ENCODE peak calls at places on chromosomes 11 and 22, in ten cellular contexts. One of them, this sample, is unnamed.
A peak's percentile ranks its signal among the peaks of the same experiment; 100 is the strongest.

GRCh38 chr22:27399161-27399560 is 402.4 kb downstream of the MN1 start:
- DNase-seq in A549: no peak
- DNase-seq in kidney: no peak
- DNase-seq in aorta: no peak
- DNase-seq in effector memory CD4-positive, alpha-beta T cell: no peak
- DNase-seq in ovary: peak; percentile 59
- DNase-seq in heart left ventricle: no peak
- DNase-seq in transverse colon: no peak
- DNase-seq in substantia nigra: no peak
- DNase-seq in cardiac muscle cell: no peak
- DNase-seq in this sample: no peak

GRCh38 chr11:119432484-119433368 is 9.8 kb upstream of the THY1 start:
- DNase-seq in aorta: no peak
- DNase-seq in effector memory CD4-positive, alpha-beta T cell: no peak
- DNase-seq in ovary: no peak
- DNase-seq in transverse colon: no peak
- DNase-seq in A549: no peak
- DNase-seq in cardiac muscle cell: no peak
- DNase-seq in kidney: no peak
- DNase-seq in heart left ventricle: no peak
- DNase-seq in substantia nigra: no peak
- DNase-seq in this sample: no peak

GRCh38 chr22:19817561-19818263 is 37.0 kb downstream of the GNB1L start:
- DNase-seq in heart left ventricle: no peak
- DNase-seq in kidney: peak; percentile 67
- DNase-seq in effector memory CD4-positive, alpha-beta T cell: no peak
- DNase-seq in transverse colon: no peak
- DNase-seq in A549: no peak
- DNase-seq in cardiac muscle cell: no peak
- DNase-seq in substantia nigra: no peak
- DNase-seq in aorta: no peak
- DNase-seq in ovary: no peak
- DNase-seq in this sample: peak; percentile 53

GRCh38 chr11:61505640-61506155 is 2.9 kb upstream of the LRRC10B start:
- DNase-seq in transverse colon: no peak
- DNase-seq in A549: no peak
- DNase-seq in effector memory CD4-positive, alpha-beta T cell: no peak
- DNase-seq in cardiac muscle cell: no peak
- DNase-seq in heart left ventricle: no peak
- DNase-seq in substantia nigra: no peak
- DNase-seq in aorta: no peak
- DNase-seq in kidney: no peak
- DNase-seq in ovary: no peak
- DNase-seq in this sample: no peak

GRCh38 chr11:134598368-134598767 is 186.3 kb upstream of the B3GAT1 start:
- DNase-seq in transverse colon: no peak
- DNase-seq in effector memory CD4-positive, alpha-beta T cell: no peak
- DNase-seq in kidney: no peak
- DNase-seq in cardiac muscle cell: no peak
- DNase-seq in A549: no peak
- DNase-seq in heart left ventricle: no peak
- DNase-seq in aorta: no peak
- DNase-seq in substantia nigra: no peak
- DNase-seq in ovary: no peak
- DNase-seq in this sample: peak; percentile 46

GRCh38 chr22:18974477-18975180 is 38.5 kb upstream of the PRODH start:
- DNase-seq in transverse colon: no peak
- DNase-seq in effector memory CD4-positive, alpha-beta T cell: no peak
- DNase-seq in A549: no peak
- DNase-seq in aorta: no peak
- DNase-seq in cardiac muscle cell: no peak
- DNase-seq in ovary: no peak
- DNase-seq in heart left ventricle: no peak
- DNase-seq in kidney: peak; percentile 53
- DNase-seq in substantia nigra: no peak
- DNase-seq in this sample: no peak

GRCh38 chr11:70377645-70378044 is 20.7 kb upstream of the CTTN start:
- DNase-seq in transverse colon: no peak
- DNase-seq in heart left ventricle: no peak
- DNase-seq in effector memory CD4-positive, alpha-beta T cell: no peak
- DNase-seq in kidney: no peak
- DNase-seq in substantia nigra: no peak
- DNase-seq in A549: no peak
- DNase-seq in cardiac muscle cell: no peak
- DNase-seq in aorta: peak; percentile 7
- DNase-seq in ovary: no peak
- DNase-seq in this sample: no peak

GRCh38 chr11:102318469-102318868 is 1.2 kb downstream of the BIRC3 start:
- DNase-seq in ovary: no peak
- DNase-seq in effector memory CD4-positive, alpha-beta T cell: peak; percentile 55
- DNase-seq in transverse colon: peak; percentile 30
- DNase-seq in A549: peak; percentile 50
- DNase-seq in substantia nigra: no peak
- DNase-seq in kidney: no peak
- DNase-seq in aorta: no peak
- DNase-seq in heart left ventricle: no peak
- DNase-seq in cardiac muscle cell: no peak
- DNase-seq in this sample: no peak

GRCh38 chr11:67645521-67646457 is 4.7 kb downstream of the ACY3 start:
- DNase-seq in A549: no peak
- DNase-seq in cardiac muscle cell: no peak
- DNase-seq in transverse colon: no peak
- DNase-seq in effector memory CD4-positive, alpha-beta T cell: no peak
- DNase-seq in ovary: no peak
- DNase-seq in heart left ventricle: no peak
- DNase-seq in aorta: no peak
- DNase-seq in kidney: no peak
- DNase-seq in substantia nigra: no peak
- DNase-seq in this sample: no peak

GRCh38 chr11:41286751-41287150 is 172.7 kb downstream of the LRRC4C start:
- DNase-seq in cardiac muscle cell: no peak
- DNase-seq in heart left ventricle: no peak
- DNase-seq in ovary: no peak
- DNase-seq in kidney: no peak
- DNase-seq in A549: no peak
- DNase-seq in aorta: no peak
- DNase-seq in effector memory CD4-positive, alpha-beta T cell: no peak
- DNase-seq in transverse colon: no peak
- DNase-seq in substantia nigra: no peak
- DNase-seq in this sample: no peak

GRCh38 chr22:50272103-50272782 is 2.1 kb upstream of the MAPK11 start:
- DNase-seq in transverse colon: no peak
- DNase-seq in effector memory CD4-positive, alpha-beta T cell: no peak
- DNase-seq in substantia nigra: no peak
- DNase-seq in kidney: no peak
- DNase-seq in A549: no peak
- DNase-seq in heart left ventricle: no peak
- DNase-seq in aorta: no peak
- DNase-seq in cardiac muscle cell: no peak
- DNase-seq in ovary: no peak
- DNase-seq in this sample: no peak

GRCh38 chr11:117678651-117679407 is 118.2 kb downstream of the DSCAML1 start:
- DNase-seq in heart left ventricle: no peak
- DNase-seq in aorta: no peak
- DNase-seq in ovary: no peak
- DNase-seq in transverse colon: no peak
- DNase-seq in cardiac muscle cell: no peak
- DNase-seq in A549: no peak
- DNase-seq in kidney: no peak
- DNase-seq in substantia nigra: peak; percentile 79
- DNase-seq in effector memory CD4-positive, alpha-beta T cell: no peak
- DNase-seq in this sample: no peak

GRCh38 chr11:3808846-3809623 is 675 bp downstream of the PGAP2 start:
- DNase-seq in ovary: no peak
- DNase-seq in aorta: peak; percentile 34
- DNase-seq in A549: peak; percentile 91
- DNase-seq in transverse colon: peak; percentile 64
- DNase-seq in effector memory CD4-positive, alpha-beta T cell: peak; percentile 20
- DNase-seq in substantia nigra: no peak
- DNase-seq in cardiac muscle cell: peak; percentile 52
- DNase-seq in heart left ventricle: no peak
- DNase-seq in kidney: no peak
- DNase-seq in this sample: no peak

GRCh38 chr11:116928845-116929244 is 91.4 kb upstream of the APOA1 start:
- DNase-seq in transverse colon: no peak
- DNase-seq in ovary: no peak
- DNase-seq in effector memory CD4-positive, alpha-beta T cell: no peak
- DNase-seq in aorta: no peak
- DNase-seq in substantia nigra: no peak
- DNase-seq in cardiac muscle cell: no peak
- DNase-seq in A549: no peak
- DNase-seq in kidney: no peak
- DNase-seq in heart left ventricle: no peak
- DNase-seq in this sample: no peak

GRCh38 chr11:33179431-33179830 is 18.2 kb upstream of the CSTF3 start:
- DNase-seq in ovary: no peak
- DNase-seq in kidney: no peak
- DNase-seq in A549: no peak
- DNase-seq in effector memory CD4-positive, alpha-beta T cell: no peak
- DNase-seq in substantia nigra: no peak
- DNase-seq in transverse colon: no peak
- DNase-seq in heart left ventricle: no peak
- DNase-seq in cardiac muscle cell: no peak
- DNase-seq in aorta: no peak
- DNase-seq in this sample: no peak
- H3K27ac ChIP-seq in ovary: no peak overlapping the region
- H3K27ac ChIP-seq in kidney: no peak overlapping the region
- H3K27ac ChIP-seq in A549: no peak overlapping the region
- H3K27ac ChIP-seq in effector memory CD4-positive, alpha-beta T cell: no peak overlapping the region
- H3K27ac ChIP-seq in substantia nigra: no peak overlapping the region
- H3K27ac ChIP-seq in transverse colon: no peak overlapping the region
- H3K27ac ChIP-seq in heart left ventricle: no peak overlapping the region
- H3K27ac ChIP-seq in cardiac muscle cell: no peak overlapping the region
- H3K27ac ChIP-seq in aorta: no peak overlapping the region
- H3K27ac ChIP-seq in this sample: no peak overlapping the region

DNA sequence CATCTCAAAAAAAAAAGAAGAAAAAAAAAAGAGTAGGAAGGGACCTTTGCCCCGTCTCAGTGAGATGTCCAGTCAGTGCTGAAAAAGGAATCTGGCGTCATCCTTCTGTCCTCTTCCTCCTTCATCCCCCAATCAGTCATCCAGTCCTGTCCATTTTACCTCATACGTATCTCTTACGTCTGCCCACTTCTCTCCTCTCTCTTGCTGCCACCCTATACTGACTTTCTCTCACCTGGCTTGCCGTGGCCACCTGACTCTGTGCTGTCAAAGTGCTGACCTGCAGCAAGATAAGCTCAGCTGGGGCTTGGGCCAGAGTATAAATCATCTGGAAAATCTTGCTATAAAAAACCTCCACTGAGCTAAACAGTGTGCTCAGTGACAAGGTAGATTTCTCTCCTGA is 13.6 kb downstream of the SEPTIN3 start:
- DNase-seq in heart left ventricle: no peak
- DNase-seq in cardiac muscle cell: no peak
- DNase-seq in A549: no peak
- DNase-seq in effector memory CD4-positive, alpha-beta T cell: no peak
- DNase-seq in substantia nigra: no peak
- DNase-seq in ovary: no peak
- DNase-seq in kidney: peak; percentile 22
- DNase-seq in aorta: no peak
- DNase-seq in transverse colon: no peak
- DNase-seq in this sample: no peak
- H3K27ac ChIP-seq in heart left ventricle: no peak overlapping the region
- H3K27ac ChIP-seq in cardiac muscle cell: no peak overlapping the region
- H3K27ac ChIP-seq in A549: no peak overlapping the region
- H3K27ac ChIP-seq in effector memory CD4-positive, alpha-beta T cell: no peak overlapping the region
- H3K27ac ChIP-seq in substantia nigra: no peak overlapping the region
- H3K27ac ChIP-seq in ovary: no peak overlapping the region
- H3K27ac ChIP-seq in kidney: no peak overlapping the region
- H3K27ac ChIP-seq in aorta: no peak overlapping the region
- H3K27ac ChIP-seq in transverse colon: no peak overlapping the region
- H3K27ac ChIP-seq in this sample: no peak overlapping the region

GRCh38 chr11:22599458-22599857 is 26.2 kb downstream of the FANCF start:
- DNase-seq in A549: no peak
- DNase-seq in ovary: no peak
- DNase-seq in substantia nigra: no peak
- DNase-seq in kidney: no peak
- DNase-seq in aorta: no peak
- DNase-seq in effector memory CD4-positive, alpha-beta T cell: no peak
- DNase-seq in heart left ventricle: no peak
- DNase-seq in cardiac muscle cell: no peak
- DNase-seq in transverse colon: no peak
- DNase-seq in this sample: no peak
- H3K27ac ChIP-seq in A549: no peak overlapping the region
- H3K27ac ChIP-seq in ovary: no peak overlapping the region
- H3K27ac ChIP-seq in substantia nigra: no peak overlapping the region
- H3K27ac ChIP-seq in kidney: no peak overlapping the region
- H3K27ac ChIP-seq in aorta: no peak overlapping the region
- H3K27ac ChIP-seq in effector memory CD4-positive, alpha-beta T cell: no peak overlapping the region
- H3K27ac ChIP-seq in heart left ventricle: no peak overlapping the region
- H3K27ac ChIP-seq in cardiac muscle cell: no peak overlapping the region
- H3K27ac ChIP-seq in transverse colon: no peak overlapping the region
- H3K27ac ChIP-seq in this sample: no peak overlapping the region

GRCh38 chr11:9726313-9727022 is 62.6 kb downstream of the SWAP70 start:
- DNase-seq in kidney: no peak
- DNase-seq in ovary: no peak
- DNase-seq in transverse colon: no peak
- DNase-seq in A549: no peak
- DNase-seq in substantia nigra: no peak
- DNase-seq in heart left ventricle: no peak
- DNase-seq in cardiac muscle cell: no peak
- DNase-seq in aorta: no peak
- DNase-seq in effector memory CD4-positive, alpha-beta T cell: no peak
- DNase-seq in this sample: no peak

GRCh38 chr11:9722893-9723292 is 59.0 kb downstream of the SWAP70 start:
- DNase-seq in A549: no peak
- DNase-seq in effector memory CD4-positive, alpha-beta T cell: no peak
- DNase-seq in kidney: no peak
- DNase-seq in aorta: no peak
- DNase-seq in substantia nigra: no peak
- DNase-seq in transverse colon: no peak
- DNase-seq in cardiac muscle cell: no peak
- DNase-seq in ovary: no peak
- DNase-seq in heart left ventricle: no peak
- DNase-seq in this sample: no peak

GRCh38 chr11:9719949-9720646 is 56.2 kb downstream of the SWAP70 start:
- DNase-seq in ovary: no peak
- DNase-seq in aorta: no peak
- DNase-seq in substantia nigra: no peak
- DNase-seq in heart left ventricle: no peak
- DNase-seq in A549: no peak
- DNase-seq in effector memory CD4-positive, alpha-beta T cell: no peak
- DNase-seq in cardiac muscle cell: no peak
- DNase-seq in transverse colon: no peak
- DNase-seq in kidney: no peak
- DNase-seq in this sample: no peak

GRCh38 chr11:9717719-9718118 is 53.8 kb downstream of the SWAP70 start:
- DNase-seq in effector memory CD4-positive, alpha-beta T cell: no peak
- DNase-seq in heart left ventricle: no peak
- DNase-seq in transverse colon: no peak
- DNase-seq in aorta: no peak
- DNase-seq in A549: no peak
- DNase-seq in ovary: no peak
- DNase-seq in kidney: no peak
- DNase-seq in cardiac muscle cell: no peak
- DNase-seq in substantia nigra: no peak
- DNase-seq in this sample: no peak

DNA sequence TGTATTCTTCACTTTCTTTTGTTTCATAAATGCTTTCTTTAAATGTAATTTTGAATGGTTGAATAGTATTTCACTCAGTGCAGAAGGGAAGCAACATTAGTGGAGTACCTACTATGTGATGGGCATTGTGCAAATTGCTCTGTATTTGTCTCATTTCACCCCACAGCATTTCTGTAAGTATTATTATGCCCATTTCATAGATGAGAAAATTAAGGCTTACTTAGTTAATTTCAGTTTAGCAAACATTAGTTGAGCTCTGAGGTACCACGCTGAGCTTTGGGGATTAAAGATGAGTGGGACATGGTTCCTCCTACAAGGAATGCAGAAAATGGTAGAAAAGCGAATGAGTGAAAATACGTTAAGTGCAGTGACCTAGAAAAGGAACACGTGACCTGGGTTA is 58.1 kb downstream of the SWAP70 start:
- DNase-seq in transverse colon: no peak
- DNase-seq in effector memory CD4-positive, alpha-beta T cell: no peak
- DNase-seq in cardiac muscle cell: no peak
- DNase-seq in substantia nigra: no peak
- DNase-seq in heart left ventricle: no peak
- DNase-seq in kidney: no peak
- DNase-seq in aorta: no peak
- DNase-seq in A549: no peak
- DNase-seq in ovary: no peak
- DNase-seq in this sample: no peak
- H3K27ac ChIP-seq in transverse colon: no peak overlapping the region
- H3K27ac ChIP-seq in effector memory CD4-positive, alpha-beta T cell: no peak overlapping the region
- H3K27ac ChIP-seq in cardiac muscle cell: no peak overlapping the region
- H3K27ac ChIP-seq in substantia nigra: no peak overlapping the region
- H3K27ac ChIP-seq in heart left ventricle: no peak overlapping the region
- H3K27ac ChIP-seq in kidney: no peak overlapping the region
- H3K27ac ChIP-seq in aorta: no peak overlapping the region
- H3K27ac ChIP-seq in A549: no peak overlapping the region
- H3K27ac ChIP-seq in ovary: no peak overlapping the region
- H3K27ac ChIP-seq in this sample: no peak overlapping the region